ENCODE peak calls at places on chromosomes 13 and 19, in eight cellular contexts. One of them, this sample, is unnamed. For H3K4me1 and H3K9me3, the result is how much of the 10 kb centered on the place peaks cover.

GRCh38 chr13:80362488-80362887 is 21.6 kb upstream of the SPRY2 start:
- DNase-seq in IMR-90: no peak
- DNase-seq in uterus: no peak
- DNase-seq in endothelial cell of umbilical vein: no peak
- DNase-seq in mucosa of descending colon: no peak
- DNase-seq in ascending aorta: no peak
- DNase-seq in DND-41: no peak
- DNase-seq in transverse colon: no peak
- DNase-seq in this sample: no peak

GRCh38 chr19:48568345-48568886 is 16.4 kb downstream of the SULT2B1 start:
- DNase-seq in uterus: peak
- DNase-seq in endothelial cell of umbilical vein: peak
- DNase-seq in mucosa of descending colon: peak
- DNase-seq in IMR-90: peak
- DNase-seq in transverse colon: peak
- DNase-seq in ascending aorta: peak
- DNase-seq in DND-41: no peak
- DNase-seq in this sample: peak

GRCh38 chr13:33487575-33488243 is 202.2 kb upstream of the STARD13 start:
- DNase-seq in transverse colon: no peak
- DNase-seq in endothelial cell of umbilical vein: peak
- DNase-seq in uterus: no peak
- DNase-seq in DND-41: no peak
- DNase-seq in IMR-90: peak
- DNase-seq in mucosa of descending colon: no peak
- DNase-seq in ascending aorta: peak
- DNase-seq in this sample: no peak

GRCh38 chr13:33218020-33218419 is 67.5 kb downstream of the STARD13 start:
- DNase-seq in transverse colon: no peak
- DNase-seq in endothelial cell of umbilical vein: no peak
- DNase-seq in uterus: no peak
- DNase-seq in ascending aorta: no peak
- DNase-seq in DND-41: no peak
- DNase-seq in mucosa of descending colon: no peak
- DNase-seq in IMR-90: peak
- DNase-seq in this sample: no peak

GRCh38 chr13:49098198-49098597 is 121.9 kb upstream of the MLNR start:
- DNase-seq in endothelial cell of umbilical vein: peak
- DNase-seq in IMR-90: peak
- DNase-seq in uterus: peak
- DNase-seq in DND-41: no peak
- DNase-seq in ascending aorta: peak
- DNase-seq in mucosa of descending colon: no peak
- DNase-seq in transverse colon: no peak
- DNase-seq in this sample: peak

GRCh38 chr13:59409211-59409610 is 754.5 kb downstream of the DIAPH3 start:
- DNase-seq in DND-41: no peak
- DNase-seq in ascending aorta: no peak
- DNase-seq in endothelial cell of umbilical vein: peak
- DNase-seq in transverse colon: peak
- DNase-seq in mucosa of descending colon: no peak
- DNase-seq in uterus: peak
- DNase-seq in IMR-90: peak
- DNase-seq in this sample: no peak

GRCh38 chr19:3849092-3849491 is 19.7 kb downstream of the ZFR2 start:
- DNase-seq in uterus: no peak
- DNase-seq in DND-41: peak
- DNase-seq in endothelial cell of umbilical vein: peak
- DNase-seq in IMR-90: no peak
- DNase-seq in mucosa of descending colon: no peak
- DNase-seq in transverse colon: peak
- DNase-seq in ascending aorta: no peak
- DNase-seq in this sample: no peak

GRCh38 chr13:28401303-28402056 is 93.4 kb downstream of the FLT1 start:
- DNase-seq in DND-41: no peak
- DNase-seq in mucosa of descending colon: no peak
- DNase-seq in IMR-90: peak
- DNase-seq in uterus: no peak
- DNase-seq in endothelial cell of umbilical vein: peak
- DNase-seq in ascending aorta: no peak
- DNase-seq in transverse colon: no peak
- DNase-seq in this sample: no peak

GRCh38 chr19:50983625-50984292 is at the start of gene KLK7:
- DNase-seq in ascending aorta: no peak
- DNase-seq in transverse colon: no peak
- DNase-seq in IMR-90: no peak
- DNase-seq in endothelial cell of umbilical vein: no peak
- DNase-seq in mucosa of descending colon: no peak
- DNase-seq in uterus: no peak
- DNase-seq in DND-41: no peak
- DNase-seq in this sample: no peak

GRCh38 chr19:30692517-30692870 is 320.3 kb downstream of the ZNF536 start:
- DNase-seq in IMR-90: no peak
- DNase-seq in DND-41: no peak
- DNase-seq in uterus: peak
- DNase-seq in transverse colon: no peak
- DNase-seq in endothelial cell of umbilical vein: no peak
- DNase-seq in ascending aorta: peak
- DNase-seq in mucosa of descending colon: no peak
- DNase-seq in this sample: no peak

GRCh38 chr13:73618275-73618865 is 515.8 kb downstream of the KLF12 start:
- DNase-seq in uterus: no peak
- DNase-seq in endothelial cell of umbilical vein: no peak
- DNase-seq in transverse colon: peak
- DNase-seq in mucosa of descending colon: peak
- DNase-seq in IMR-90: no peak
- DNase-seq in ascending aorta: no peak
- DNase-seq in DND-41: no peak
- DNase-seq in this sample: no peak

GRCh38 chr13:20035130-20035529 is 76.6 kb downstream of the ZMYM2 start:
- DNase-seq in uterus: no peak
- DNase-seq in endothelial cell of umbilical vein: no peak
- DNase-seq in mucosa of descending colon: no peak
- DNase-seq in DND-41: no peak
- DNase-seq in ascending aorta: no peak
- DNase-seq in IMR-90: no peak
- DNase-seq in transverse colon: no peak
- DNase-seq in this sample: no peak

GRCh38 chr19:46137915-46138473 is 10.0 kb upstream of the IGFL2 start:
- DNase-seq in IMR-90: no peak
- DNase-seq in transverse colon: no peak
- DNase-seq in uterus: no peak
- DNase-seq in endothelial cell of umbilical vein: no peak
- DNase-seq in mucosa of descending colon: no peak
- DNase-seq in DND-41: no peak
- DNase-seq in ascending aorta: no peak
- DNase-seq in this sample: no peak

GRCh38 chr19:41792513-41793413 is 3.6 kb upstream of the CEACAM3 start:
- DNase-seq in transverse colon: peak
- DNase-seq in endothelial cell of umbilical vein: peak
- DNase-seq in ascending aorta: no peak
- DNase-seq in mucosa of descending colon: no peak
- DNase-seq in uterus: no peak
- DNase-seq in DND-41: peak
- DNase-seq in IMR-90: peak
- DNase-seq in this sample: no peak

GRCh38 chr19:4624733-4625362 is 14.5 kb upstream of the TNFAIP8L1 start:
- DNase-seq in IMR-90: peak
- DNase-seq in endothelial cell of umbilical vein: peak
- DNase-seq in mucosa of descending colon: no peak
- DNase-seq in ascending aorta: no peak
- DNase-seq in transverse colon: no peak
- DNase-seq in uterus: no peak
- DNase-seq in DND-41: no peak
- DNase-seq in this sample: no peak

GRCh38 chr19:2567580-2567979 is 91.7 kb downstream of the GADD45B start:
- DNase-seq in ascending aorta: no peak
- DNase-seq in DND-41: no peak
- DNase-seq in uterus: no peak
- DNase-seq in IMR-90: no peak
- DNase-seq in endothelial cell of umbilical vein: no peak
- DNase-seq in mucosa of descending colon: peak
- DNase-seq in transverse colon: peak
- DNase-seq in this sample: no peak

GRCh38 chr13:100088648-100089601 is at the start of gene PCCA:
- DNase-seq in mucosa of descending colon: peak
- DNase-seq in endothelial cell of umbilical vein: peak
- DNase-seq in ascending aorta: peak
- DNase-seq in IMR-90: peak
- DNase-seq in uterus: peak
- DNase-seq in DND-41: peak
- DNase-seq in transverse colon: peak
- DNase-seq in this sample: peak

GRCh38 chr19:32691952-32692726 is 518 bp downstream of the NUDT19 start:
- DNase-seq in endothelial cell of umbilical vein: peak
- DNase-seq in uterus: peak
- DNase-seq in DND-41: peak
- DNase-seq in mucosa of descending colon: peak
- DNase-seq in IMR-90: peak
- DNase-seq in transverse colon: peak
- DNase-seq in ascending aorta: peak
- DNase-seq in this sample: peak

GRCh38 chr19:1245884-1246816 is 2.2 kb upstream of the MIDN start:
- DNase-seq in ascending aorta: peak
- DNase-seq in endothelial cell of umbilical vein: no peak
- DNase-seq in IMR-90: no peak
- DNase-seq in uterus: peak
- DNase-seq in mucosa of descending colon: peak
- DNase-seq in transverse colon: peak
- DNase-seq in DND-41: no peak
- DNase-seq in this sample: no peak
- H3K4me1 ChIP-seq in ascending aorta: half or more
- H3K4me1 ChIP-seq in endothelial cell of umbilical vein: under half
- H3K4me1 ChIP-seq in IMR-90: under half
- H3K4me1 ChIP-seq in uterus: under half
- H3K4me1 ChIP-seq in mucosa of descending colon: half or more
- H3K4me1 ChIP-seq in transverse colon: half or more
- H3K4me1 ChIP-seq in DND-41: under half
- H3K4me1 ChIP-seq in this sample: half or more

DNA sequence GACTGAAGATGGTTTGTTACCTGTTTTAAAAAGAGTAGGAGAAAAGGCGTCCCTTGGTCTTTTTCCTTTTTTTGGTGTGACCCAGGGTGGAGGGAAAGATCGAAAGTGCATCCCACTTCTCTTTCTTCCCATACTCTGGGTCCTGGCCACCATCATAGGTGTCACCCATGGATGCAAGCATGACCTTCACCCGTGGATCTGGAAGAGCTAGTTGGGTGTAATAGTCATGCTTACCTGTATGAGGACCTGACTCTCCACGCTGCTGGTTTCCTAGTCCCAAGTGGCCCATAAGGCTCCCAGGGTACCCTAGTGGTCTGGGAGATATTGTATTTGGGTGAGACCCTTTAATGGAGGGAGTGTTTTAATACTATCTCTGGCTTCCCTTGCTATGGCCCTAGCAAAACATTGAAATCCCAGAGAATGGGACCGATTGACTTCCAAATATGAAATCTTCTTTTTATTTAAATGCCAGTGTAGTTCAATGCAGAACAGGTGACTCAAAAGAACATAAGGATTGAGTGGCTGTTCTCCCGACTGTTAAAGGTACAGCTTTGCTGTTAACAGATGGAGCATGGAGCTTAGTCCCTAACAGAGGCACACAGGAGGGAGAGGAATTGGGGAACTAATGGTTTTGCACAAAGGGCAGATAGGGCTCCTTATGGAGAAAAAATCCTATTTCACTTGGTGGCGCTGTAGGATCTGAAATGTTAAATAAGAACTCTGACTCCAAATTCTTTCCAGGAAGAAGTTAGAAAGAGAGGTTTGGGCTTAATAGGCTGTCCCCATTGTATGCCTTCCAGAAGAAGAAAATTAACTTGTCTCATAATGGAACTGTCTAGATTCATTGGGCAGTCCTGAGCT is 7.0 kb upstream of the ZNF550 start:
- DNase-seq in ascending aorta: no peak
- DNase-seq in transverse colon: no peak
- DNase-seq in DND-41: peak
- DNase-seq in mucosa of descending colon: no peak
- DNase-seq in endothelial cell of umbilical vein: no peak
- DNase-seq in uterus: no peak
- DNase-seq in IMR-90: peak
- DNase-seq in this sample: no peak
- H3K9me3 ChIP-seq in ascending aorta: half or more
- H3K9me3 ChIP-seq in transverse colon: half or more
- H3K9me3 ChIP-seq in DND-41: half or more
- H3K9me3 ChIP-seq in mucosa of descending colon: half or more
- H3K9me3 ChIP-seq in endothelial cell of umbilical vein: under half
- H3K9me3 ChIP-seq in uterus: under half
- H3K9me3 ChIP-seq in IMR-90: half or more
- H3K9me3 ChIP-seq in this sample: half or more

GRCh38 chr19:13037718-13038117 is 42.4 kb downstream of the NFIX start:
- DNase-seq in mucosa of descending colon: no peak
- DNase-seq in ascending aorta: no peak
- DNase-seq in DND-41: no peak
- DNase-seq in IMR-90: no peak
- DNase-seq in uterus: no peak
- DNase-seq in transverse colon: no peak
- DNase-seq in endothelial cell of umbilical vein: no peak
- DNase-seq in this sample: no peak
- H3K4me1 ChIP-seq in mucosa of descending colon: under half
- H3K4me1 ChIP-seq in ascending aorta: half or more
- H3K4me1 ChIP-seq in DND-41: under half
- H3K4me1 ChIP-seq in IMR-90: under half
- H3K4me1 ChIP-seq in uterus: under half
- H3K4me1 ChIP-seq in transverse colon: half or more
- H3K4me1 ChIP-seq in endothelial cell of umbilical vein: under half
- H3K4me1 ChIP-seq in this sample: under half

DNA sequence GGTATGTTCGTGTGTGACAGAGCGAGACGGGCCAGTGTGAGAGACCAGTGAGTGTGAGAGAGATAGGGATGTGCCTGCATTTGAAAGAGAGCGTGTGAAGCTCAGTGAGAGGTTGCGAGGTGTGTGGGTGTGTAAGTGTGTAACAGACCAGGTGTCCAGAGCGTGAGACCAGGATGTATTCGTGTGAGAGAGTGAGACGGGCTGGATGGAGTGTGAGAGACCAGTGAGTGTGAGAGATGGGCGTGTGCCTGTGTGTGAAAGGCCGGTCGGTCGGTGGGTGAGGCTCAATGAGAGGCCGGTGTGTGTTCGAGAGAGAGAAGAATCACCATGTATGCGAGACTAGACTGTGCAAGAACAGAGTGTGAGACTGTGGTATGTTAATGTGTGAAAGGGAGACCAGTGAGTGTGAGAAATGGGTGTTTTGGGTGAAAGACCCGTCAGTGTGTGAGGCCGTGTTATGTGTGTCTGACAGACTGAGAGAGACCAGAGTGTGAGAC is 675 bp downstream of the ZNF471 start:
- DNase-seq in transverse colon: no peak
- DNase-seq in DND-41: no peak
- DNase-seq in endothelial cell of umbilical vein: no peak
- DNase-seq in uterus: no peak
- DNase-seq in ascending aorta: no peak
- DNase-seq in mucosa of descending colon: no peak
- DNase-seq in IMR-90: no peak
- DNase-seq in this sample: no peak
- H3K9me3 ChIP-seq in transverse colon: under half
- H3K9me3 ChIP-seq in DND-41: under half
- H3K9me3 ChIP-seq in endothelial cell of umbilical vein: under half
- H3K9me3 ChIP-seq in uterus: under half
- H3K9me3 ChIP-seq in ascending aorta: under half
- H3K9me3 ChIP-seq in mucosa of descending colon: half or more
- H3K9me3 ChIP-seq in IMR-90: under half
- H3K9me3 ChIP-seq in this sample: under half